ENCODE peak calls at places on chromosomes 12 and 14, in five cellular contexts. M is activated CD8-positive, alpha-beta memory T cell treated with anti-CD3 and anti-CD28 coated beads, Interleukin-2, amount 10 ng/mL, durations not matched to agents 7 days and 5 days; L is T-helper 2 cell; E is psoas muscle; C is NCI-H1417. I is an unnamed sample.

GRCh38 chr14:24909523-24910302 is 140.2 kb downstream of the STXBP6 start:
- DNase-seq in E (no peak), C (no peak), M (no peak), L (no peak), I (no peak)

GRCh38 chr12:87383705-87384104 is 645.5 kb downstream of the C12orf50 start:
- DNase-seq in M (no peak), L (no peak), C (no peak), E (no peak), I (no peak)

GRCh38 chr14:41899416-41899815 is 292.7 kb downstream of the LRFN5 start:
- DNase-seq in C (peak), M (no peak), E (no peak), L (no peak), I (peak)

GRCh38 chr12:13039557-13039956 is 4.6 kb upstream of the FAM234B start:
- DNase-seq in E (no peak), L (no peak), C (no peak), M (no peak), I (no peak)

GRCh38 chr12:105057174-105057573 is 27.1 kb downstream of the ALDH1L2 start:
- DNase-seq in L (no peak), E (no peak), M (no peak), C (no peak), I (no peak)

GRCh38 chr14:90368946-90369721 is 27.7 kb upstream of the CALM1 start:
- DNase-seq in M (no peak), C (peak), E (no peak), L (peak), I (no peak)

GRCh38 chr14:93005838-93006237 is 82.9 kb downstream of the CHGA start:
- DNase-seq in E (no peak), L (no peak), M (no peak), C (no peak), I (no peak)

GRCh38 chr14:43755707-43756106 is 751.4 kb downstream of the FSCB start:
- DNase-seq in C (peak), L (no peak), E (no peak), M (no peak), I (no peak)

GRCh38 chr12:89252284-89252683 is 100.0 kb downstream of the DUSP6 start:
- DNase-seq in E (no peak), C (no peak), L (no peak), M (no peak), I (no peak)

GRCh38 chr12:7832059-7832696 is 40.5 kb downstream of the SLC2A14 start:
- DNase-seq in M (peak), L (no peak), C (peak), E (no peak), I (no peak)

GRCh38 chr12:121812921-121813896 is 9.4 kb downstream of the SETD1B start:
- DNase-seq in C (peak), M (peak), E (peak), L (no peak), I (peak)

GRCh38 chr14:100731846-100732765 is 5.4 kb downstream of the DLK1 start:
- DNase-seq in E (no peak), L (no peak), C (no peak), M (no peak), I (no peak)